ENCODE peak calls at places on chromosomes 16 and 17, in five cellular contexts. One of them, this sample, is unnamed.

GRCh38 chr17:79942591-79943353 is 92.9 kb downstream of the TBC1D16 start:
- DNase-seq in hypothalamus: no peak
- DNase-seq in AG04450: no peak
- DNase-seq in activated CD4-positive, CD25-positive, alpha-beta regulatory T cell: no peak
- DNase-seq in aorta: peak
- DNase-seq in this sample: no peak

GRCh38 chr17:51230306-51230705 is 29.5 kb downstream of the MBTD1 start:
- DNase-seq in hypothalamus: no peak
- DNase-seq in AG04450: no peak
- DNase-seq in activated CD4-positive, CD25-positive, alpha-beta regulatory T cell: no peak
- DNase-seq in aorta: no peak
- DNase-seq in this sample: no peak

GRCh38 chr16:85750827-85751641 is at the start of gene C16orf74:
- DNase-seq in hypothalamus: no peak
- DNase-seq in AG04450: no peak
- DNase-seq in activated CD4-positive, CD25-positive, alpha-beta regulatory T cell: no peak
- DNase-seq in aorta: no peak
- DNase-seq in this sample: no peak

GRCh38 chr17:30309591-30309990 is 17.8 kb upstream of the BLMH start:
- DNase-seq in hypothalamus: no peak
- DNase-seq in AG04450: no peak
- DNase-seq in activated CD4-positive, CD25-positive, alpha-beta regulatory T cell: no peak
- DNase-seq in aorta: no peak
- DNase-seq in this sample: no peak

GRCh38 chr16:84115919-84116719 is 623 bp downstream of the MBTPS1 start:
- DNase-seq in hypothalamus: no peak
- DNase-seq in AG04450: no peak
- DNase-seq in activated CD4-positive, CD25-positive, alpha-beta regulatory T cell: no peak
- DNase-seq in aorta: no peak
- DNase-seq in this sample: no peak

GRCh38 chr16:23557779-23558330 is 328 bp downstream of the UBFD1 start:
- DNase-seq in hypothalamus: peak
- DNase-seq in AG04450: no peak
- DNase-seq in activated CD4-positive, CD25-positive, alpha-beta regulatory T cell: peak
- DNase-seq in aorta: no peak
- DNase-seq in this sample: no peak

GRCh38 chr17:45230787-45231480 is 9.2 kb downstream of the FMNL1 start:
- DNase-seq in hypothalamus: no peak
- DNase-seq in AG04450: no peak
- DNase-seq in activated CD4-positive, CD25-positive, alpha-beta regulatory T cell: no peak
- DNase-seq in aorta: peak
- DNase-seq in this sample: no peak

GRCh38 chr16:3187798-3188674 is at the start of gene OR1F1:
- DNase-seq in hypothalamus: no peak
- DNase-seq in AG04450: no peak
- DNase-seq in activated CD4-positive, CD25-positive, alpha-beta regulatory T cell: no peak
- DNase-seq in aorta: no peak
- DNase-seq in this sample: peak

GRCh38 chr17:7888184-7888920 is at the start of gene CHD3:
- DNase-seq in hypothalamus: no peak
- DNase-seq in AG04450: no peak
- DNase-seq in activated CD4-positive, CD25-positive, alpha-beta regulatory T cell: peak
- DNase-seq in aorta: no peak
- DNase-seq in this sample: peak

GRCh38 chr16:6682142-6682811 is 650.4 kb upstream of the RBFOX1 start:
- DNase-seq in hypothalamus: peak
- DNase-seq in AG04450: no peak
- DNase-seq in activated CD4-positive, CD25-positive, alpha-beta regulatory T cell: no peak
- DNase-seq in aorta: no peak
- DNase-seq in this sample: no peak

GRCh38 chr16:13866073-13866472 is 53.9 kb upstream of the ERCC4 start:
- DNase-seq in hypothalamus: peak
- DNase-seq in AG04450: peak
- DNase-seq in activated CD4-positive, CD25-positive, alpha-beta regulatory T cell: no peak
- DNase-seq in aorta: peak
- DNase-seq in this sample: no peak